ENCODE peak calls at places on chromosome 18, in eight cellular contexts. One of them, this sample, is unnamed.

GRCh38 chr18:40925071-40925541 is 1029.9 kb upstream of the PIK3C3 start:
- DNase-seq in A172: peak; percentile 39
- DNase-seq in stimulated activated CD8-positive, alpha-beta memory T cell treated with anti-CD3 and anti-CD28 coated beads, Interleukin-15, amount 100 ng/mL, for 1 hour: no peak
- DNase-seq in CD8-positive, alpha-beta memory T cell: no peak
- DNase-seq in neural crest cell: no peak
- DNase-seq in GM13977: no peak
- DNase-seq in GM12891: no peak
- DNase-seq in left ventricle myocardium superior: no peak
- DNase-seq in this sample: no peak

GRCh38 chr18:79588636-79589481 is 90.7 kb upstream of the CTDP1 start:
- DNase-seq in A172: peak; percentile 12
- DNase-seq in stimulated activated CD8-positive, alpha-beta memory T cell treated with anti-CD3 and anti-CD28 coated beads, Interleukin-15, amount 100 ng/mL, for 1 hour: no peak
- DNase-seq in CD8-positive, alpha-beta memory T cell: no peak
- DNase-seq in neural crest cell: no peak
- DNase-seq in GM13977: no peak
- DNase-seq in GM12891: no peak
- DNase-seq in left ventricle myocardium superior: peak; percentile 91
- DNase-seq in this sample: peak; percentile 12

GRCh38 chr18:74351354-74351753 is 35.7 kb downstream of the C18orf63 start:
- DNase-seq in A172: peak; percentile 68
- DNase-seq in stimulated activated CD8-positive, alpha-beta memory T cell treated with anti-CD3 and anti-CD28 coated beads, Interleukin-15, amount 100 ng/mL, for 1 hour: no peak
- DNase-seq in CD8-positive, alpha-beta memory T cell: no peak
- DNase-seq in neural crest cell: no peak
- DNase-seq in GM13977: no peak
- DNase-seq in GM12891: no peak
- DNase-seq in left ventricle myocardium superior: no peak
- DNase-seq in this sample: no peak

GRCh38 chr18:29164993-29165599 is 988.2 kb upstream of the CDH2 start:
- DNase-seq in A172: peak; percentile 96
- DNase-seq in stimulated activated CD8-positive, alpha-beta memory T cell treated with anti-CD3 and anti-CD28 coated beads, Interleukin-15, amount 100 ng/mL, for 1 hour: no peak
- DNase-seq in CD8-positive, alpha-beta memory T cell: no peak
- DNase-seq in neural crest cell: no peak
- DNase-seq in GM13977: no peak
- DNase-seq in GM12891: no peak
- DNase-seq in left ventricle myocardium superior: no peak
- DNase-seq in this sample: peak; percentile 64

GRCh38 chr18:41761329-41762028 is 193.6 kb upstream of the PIK3C3 start:
- DNase-seq in A172: peak; percentile 89
- DNase-seq in stimulated activated CD8-positive, alpha-beta memory T cell treated with anti-CD3 and anti-CD28 coated beads, Interleukin-15, amount 100 ng/mL, for 1 hour: no peak
- DNase-seq in CD8-positive, alpha-beta memory T cell: no peak
- DNase-seq in neural crest cell: no peak
- DNase-seq in GM13977: no peak
- DNase-seq in GM12891: no peak
- DNase-seq in left ventricle myocardium superior: no peak
- DNase-seq in this sample: peak; percentile 23

GRCh38 chr18:13178976-13179375 is 39.6 kb upstream of the LDLRAD4 start:
- DNase-seq in A172: peak; percentile 57
- DNase-seq in stimulated activated CD8-positive, alpha-beta memory T cell treated with anti-CD3 and anti-CD28 coated beads, Interleukin-15, amount 100 ng/mL, for 1 hour: no peak
- DNase-seq in CD8-positive, alpha-beta memory T cell: no peak
- DNase-seq in neural crest cell: no peak
- DNase-seq in GM13977: no peak
- DNase-seq in GM12891: no peak
- DNase-seq in left ventricle myocardium superior: no peak
- DNase-seq in this sample: no peak

GRCh38 chr18:11654736-11655604 is 34.1 kb upstream of the GNAL start:
- DNase-seq in A172: peak; percentile 13
- DNase-seq in stimulated activated CD8-positive, alpha-beta memory T cell treated with anti-CD3 and anti-CD28 coated beads, Interleukin-15, amount 100 ng/mL, for 1 hour: no peak
- DNase-seq in CD8-positive, alpha-beta memory T cell: no peak
- DNase-seq in neural crest cell: peak; percentile 78
- DNase-seq in GM13977: peak; percentile 76
- DNase-seq in GM12891: peak; percentile 57
- DNase-seq in left ventricle myocardium superior: peak; percentile 68
- DNase-seq in this sample: peak; percentile 56

GRCh38 chr18:3692113-3692621 is 242.2 kb downstream of the TGIF1 start:
- DNase-seq in A172: no peak
- DNase-seq in stimulated activated CD8-positive, alpha-beta memory T cell treated with anti-CD3 and anti-CD28 coated beads, Interleukin-15, amount 100 ng/mL, for 1 hour: no peak
- DNase-seq in CD8-positive, alpha-beta memory T cell: no peak
- DNase-seq in neural crest cell: no peak
- DNase-seq in GM13977: no peak
- DNase-seq in GM12891: no peak
- DNase-seq in left ventricle myocardium superior: no peak
- DNase-seq in this sample: no peak

GRCh38 chr18:35861367-35862114 is 110.9 kb upstream of the RMP24 start:
- DNase-seq in A172: peak; percentile 49
- DNase-seq in stimulated activated CD8-positive, alpha-beta memory T cell treated with anti-CD3 and anti-CD28 coated beads, Interleukin-15, amount 100 ng/mL, for 1 hour: no peak
- DNase-seq in CD8-positive, alpha-beta memory T cell: no peak
- DNase-seq in neural crest cell: no peak
- DNase-seq in GM13977: peak; percentile 11
- DNase-seq in GM12891: peak; percentile 2
- DNase-seq in left ventricle myocardium superior: peak; percentile 42
- DNase-seq in this sample: no peak

GRCh38 chr18:37958499-37958898 is 392.9 kb upstream of the CELF4 start:
- DNase-seq in A172: no peak
- DNase-seq in stimulated activated CD8-positive, alpha-beta memory T cell treated with anti-CD3 and anti-CD28 coated beads, Interleukin-15, amount 100 ng/mL, for 1 hour: no peak
- DNase-seq in CD8-positive, alpha-beta memory T cell: no peak
- DNase-seq in neural crest cell: no peak
- DNase-seq in GM13977: no peak
- DNase-seq in GM12891: no peak
- DNase-seq in left ventricle myocardium superior: no peak
- DNase-seq in this sample: no peak

GRCh38 chr18:48828713-48829442 is 121.9 kb downstream of the SMAD7 start:
- DNase-seq in A172: no peak
- DNase-seq in stimulated activated CD8-positive, alpha-beta memory T cell treated with anti-CD3 and anti-CD28 coated beads, Interleukin-15, amount 100 ng/mL, for 1 hour: no peak
- DNase-seq in CD8-positive, alpha-beta memory T cell: no peak
- DNase-seq in neural crest cell: no peak
- DNase-seq in GM13977: no peak
- DNase-seq in GM12891: no peak
- DNase-seq in left ventricle myocardium superior: no peak
- DNase-seq in this sample: peak; percentile 49

GRCh38 chr18:7626175-7626921 is 59.2 kb downstream of the PTPRM start:
- DNase-seq in A172: no peak
- DNase-seq in stimulated activated CD8-positive, alpha-beta memory T cell treated with anti-CD3 and anti-CD28 coated beads, Interleukin-15, amount 100 ng/mL, for 1 hour: no peak
- DNase-seq in CD8-positive, alpha-beta memory T cell: no peak
- DNase-seq in neural crest cell: no peak
- DNase-seq in GM13977: no peak
- DNase-seq in GM12891: no peak
- DNase-seq in left ventricle myocardium superior: no peak
- DNase-seq in this sample: no peak

GRCh38 chr18:24009651-24010333 is 4.8 kb upstream of the TTC39C start:
- DNase-seq in A172: no peak
- DNase-seq in stimulated activated CD8-positive, alpha-beta memory T cell treated with anti-CD3 and anti-CD28 coated beads, Interleukin-15, amount 100 ng/mL, for 1 hour: no peak
- DNase-seq in CD8-positive, alpha-beta memory T cell: no peak
- DNase-seq in neural crest cell: no peak
- DNase-seq in GM13977: no peak
- DNase-seq in GM12891: no peak
- DNase-seq in left ventricle myocardium superior: no peak
- DNase-seq in this sample: no peak

GRCh38 chr18:9613550-9614400 is 584 bp downstream of the PPP4R1 start:
- DNase-seq in A172: peak; percentile 45
- DNase-seq in stimulated activated CD8-positive, alpha-beta memory T cell treated with anti-CD3 and anti-CD28 coated beads, Interleukin-15, amount 100 ng/mL, for 1 hour: peak; percentile 13
- DNase-seq in CD8-positive, alpha-beta memory T cell: peak; percentile 34
- DNase-seq in neural crest cell: peak; percentile 56
- DNase-seq in GM13977: peak; percentile 64
- DNase-seq in GM12891: peak; percentile 24
- DNase-seq in left ventricle myocardium superior: peak; percentile 77
- DNase-seq in this sample: peak; percentile 61

GRCh38 chr18:10794771-10795170 is 268.9 kb downstream of the NAPG start:
- DNase-seq in A172: no peak
- DNase-seq in stimulated activated CD8-positive, alpha-beta memory T cell treated with anti-CD3 and anti-CD28 coated beads, Interleukin-15, amount 100 ng/mL, for 1 hour: no peak
- DNase-seq in CD8-positive, alpha-beta memory T cell: no peak
- DNase-seq in neural crest cell: no peak
- DNase-seq in GM13977: no peak
- DNase-seq in GM12891: no peak
- DNase-seq in left ventricle myocardium superior: no peak
- DNase-seq in this sample: no peak

GRCh38 chr18:72336786-72337185 is 207.4 kb downstream of the CBLN2 start:
- DNase-seq in A172: no peak
- DNase-seq in stimulated activated CD8-positive, alpha-beta memory T cell treated with anti-CD3 and anti-CD28 coated beads, Interleukin-15, amount 100 ng/mL, for 1 hour: no peak
- DNase-seq in CD8-positive, alpha-beta memory T cell: no peak
- DNase-seq in neural crest cell: no peak
- DNase-seq in GM13977: no peak
- DNase-seq in GM12891: no peak
- DNase-seq in left ventricle myocardium superior: no peak
- DNase-seq in this sample: no peak

GRCh38 chr18:73688851-73689659 is 458.6 kb downstream of the FBXO15 start:
- DNase-seq in A172: peak; percentile 29
- DNase-seq in stimulated activated CD8-positive, alpha-beta memory T cell treated with anti-CD3 and anti-CD28 coated beads, Interleukin-15, amount 100 ng/mL, for 1 hour: no peak
- DNase-seq in CD8-positive, alpha-beta memory T cell: no peak
- DNase-seq in neural crest cell: no peak
- DNase-seq in GM13977: no peak
- DNase-seq in GM12891: no peak
- DNase-seq in left ventricle myocardium superior: no peak
- DNase-seq in this sample: peak; percentile 51

GRCh38 chr18:49585781-49586663 is 24.2 kb downstream of the LIPG start:
- DNase-seq in A172: no peak
- DNase-seq in stimulated activated CD8-positive, alpha-beta memory T cell treated with anti-CD3 and anti-CD28 coated beads, Interleukin-15, amount 100 ng/mL, for 1 hour: no peak
- DNase-seq in CD8-positive, alpha-beta memory T cell: no peak
- DNase-seq in neural crest cell: no peak
- DNase-seq in GM13977: no peak
- DNase-seq in GM12891: no peak
- DNase-seq in left ventricle myocardium superior: no peak
- DNase-seq in this sample: no peak

GRCh38 chr18:55982992-55983391 is 395.0 kb upstream of the TCF4 start:
- DNase-seq in A172: peak; percentile 6
- DNase-seq in stimulated activated CD8-positive, alpha-beta memory T cell treated with anti-CD3 and anti-CD28 coated beads, Interleukin-15, amount 100 ng/mL, for 1 hour: no peak
- DNase-seq in CD8-positive, alpha-beta memory T cell: no peak
- DNase-seq in neural crest cell: no peak
- DNase-seq in GM13977: no peak
- DNase-seq in GM12891: no peak
- DNase-seq in left ventricle myocardium superior: no peak
- DNase-seq in this sample: no peak

GRCh38 chr18:26230497-26230896 is 4.3 kb downstream of the TAF4B start:
- DNase-seq in A172: no peak
- DNase-seq in stimulated activated CD8-positive, alpha-beta memory T cell treated with anti-CD3 and anti-CD28 coated beads, Interleukin-15, amount 100 ng/mL, for 1 hour: no peak
- DNase-seq in CD8-positive, alpha-beta memory T cell: no peak
- DNase-seq in neural crest cell: no peak
- DNase-seq in GM13977: no peak
- DNase-seq in GM12891: no peak
- DNase-seq in left ventricle myocardium superior: no peak
- DNase-seq in this sample: no peak

GRCh38 chr18:23355206-23355605 is 97.9 kb upstream of the RIOK3 start:
- DNase-seq in A172: no peak
- DNase-seq in stimulated activated CD8-positive, alpha-beta memory T cell treated with anti-CD3 and anti-CD28 coated beads, Interleukin-15, amount 100 ng/mL, for 1 hour: no peak
- DNase-seq in CD8-positive, alpha-beta memory T cell: no peak
- DNase-seq in neural crest cell: no peak
- DNase-seq in GM13977: no peak
- DNase-seq in GM12891: no peak
- DNase-seq in left ventricle myocardium superior: no peak
- DNase-seq in this sample: no peak

GRCh38 chr18:23924813-23925212 is 89.7 kb upstream of the TTC39C start:
- DNase-seq in A172: peak; percentile 82
- DNase-seq in stimulated activated CD8-positive, alpha-beta memory T cell treated with anti-CD3 and anti-CD28 coated beads, Interleukin-15, amount 100 ng/mL, for 1 hour: no peak
- DNase-seq in CD8-positive, alpha-beta memory T cell: no peak
- DNase-seq in neural crest cell: no peak
- DNase-seq in GM13977: no peak
- DNase-seq in GM12891: no peak
- DNase-seq in left ventricle myocardium superior: no peak
- DNase-seq in this sample: peak; percentile 22

GRCh38 chr18:79522451-79523220 is 126.9 kb downstream of the NFATC1 start:
- DNase-seq in A172: no peak
- DNase-seq in stimulated activated CD8-positive, alpha-beta memory T cell treated with anti-CD3 and anti-CD28 coated beads, Interleukin-15, amount 100 ng/mL, for 1 hour: no peak
- DNase-seq in CD8-positive, alpha-beta memory T cell: peak; percentile 44
- DNase-seq in neural crest cell: no peak
- DNase-seq in GM13977: no peak
- DNase-seq in GM12891: no peak
- DNase-seq in left ventricle myocardium superior: no peak
- DNase-seq in this sample: no peak

GRCh38 chr18:44682871-44683221 is 2.2 kb downstream of the SETBP1 start:
- DNase-seq in A172: no peak
- DNase-seq in stimulated activated CD8-positive, alpha-beta memory T cell treated with anti-CD3 and anti-CD28 coated beads, Interleukin-15, amount 100 ng/mL, for 1 hour: no peak
- DNase-seq in CD8-positive, alpha-beta memory T cell: no peak
- DNase-seq in neural crest cell: no peak
- DNase-seq in GM13977: peak; percentile 17
- DNase-seq in GM12891: no peak
- DNase-seq in left ventricle myocardium superior: no peak
- DNase-seq in this sample: no peak

GRCh38 chr18:76491436-76491800 is 3.6 kb downstream of the ZNF516 start:
- DNase-seq in A172: no peak
- DNase-seq in stimulated activated CD8-positive, alpha-beta memory T cell treated with anti-CD3 and anti-CD28 coated beads, Interleukin-15, amount 100 ng/mL, for 1 hour: no peak
- DNase-seq in CD8-positive, alpha-beta memory T cell: peak; percentile 54
- DNase-seq in neural crest cell: no peak
- DNase-seq in GM13977: peak; percentile 89
- DNase-seq in GM12891: peak; percentile 61
- DNase-seq in left ventricle myocardium superior: peak; percentile 86
- DNase-seq in this sample: peak; percentile 70

GRCh38 chr18:48794251-48794970 is 156.4 kb downstream of the SMAD7 start:
- DNase-seq in A172: no peak
- DNase-seq in stimulated activated CD8-positive, alpha-beta memory T cell treated with anti-CD3 and anti-CD28 coated beads, Interleukin-15, amount 100 ng/mL, for 1 hour: no peak
- DNase-seq in CD8-positive, alpha-beta memory T cell: no peak
- DNase-seq in neural crest cell: no peak
- DNase-seq in GM13977: no peak
- DNase-seq in GM12891: no peak
- DNase-seq in left ventricle myocardium superior: no peak
- DNase-seq in this sample: no peak

GRCh38 chr18:38751897-38752296 is 1186.3 kb upstream of the CELF4 start:
- DNase-seq in A172: no peak
- DNase-seq in stimulated activated CD8-positive, alpha-beta memory T cell treated with anti-CD3 and anti-CD28 coated beads, Interleukin-15, amount 100 ng/mL, for 1 hour: no peak
- DNase-seq in CD8-positive, alpha-beta memory T cell: no peak
- DNase-seq in neural crest cell: no peak
- DNase-seq in GM13977: no peak
- DNase-seq in GM12891: no peak
- DNase-seq in left ventricle myocardium superior: no peak
- DNase-seq in this sample: no peak

This sample was measured in A673.